ENCODE peak calls at places on chromosomes 3 and 15, in five cellular contexts. H is transverse colon; T is CD8-positive, alpha-beta T cell; J is psoas muscle; X is astrocyte of the spinal cord. P is an unnamed sample.

GRCh38 chr3:118833075-118833474 is 201.6 kb downstream of the IGSF11 start:
- DNase-seq in H (no peak), T (no peak), J (no peak), X (no peak), P (no peak)

GRCh38 chr3:64518950-64519349 is 168.8 kb downstream of the ADAMTS9 start:
- DNase-seq in H (no peak), T (no peak), J (no peak), X (no peak), P (no peak)

GRCh38 chr3:192063570-192063969 is 602.6 kb downstream of the PYDC2 start:
- DNase-seq in H (peak), T (no peak), J (peak), X (peak), P (peak)

GRCh38 chr3:43773273-43774104 is 82.8 kb downstream of the ABHD5 start:
- DNase-seq in H (peak), T (no peak), J (peak), X (no peak), P (no peak)

GRCh38 chr3:12051586-12051985 is 47.4 kb downstream of the SYN2 start:
- DNase-seq in H (no peak), T (no peak), J (no peak), X (no peak), P (no peak)

GRCh38 chr3:64278631-64279030 is 53.4 kb upstream of the PRICKLE2 start:
- DNase-seq in H (no peak), T (no peak), J (no peak), X (peak), P (no peak)

GRCh38 chr15:74317820-74318375 is 49.5 kb downstream of the CYP11A1 start:
- DNase-seq in H (peak), T (no peak), J (peak), X (peak), P (peak)

GRCh38 chr3:38538773-38539353 is 42.7 kb downstream of the EXOG start:
- DNase-seq in H (no peak), T (no peak), J (no peak), X (no peak), P (no peak)

GRCh38 chr15:90751300-90751825 is 34.2 kb downstream of the BLM start:
- DNase-seq in H (no peak), T (no peak), J (no peak), X (no peak), P (no peak)

GRCh38 chr3:157099337-157100078 is 60.4 kb downstream of the CCNL1 start:
- DNase-seq in H (no peak), T (peak), J (no peak), X (no peak), P (no peak)

GRCh38 chr15:80531388-80532184 is 127.4 kb downstream of the ARNT2 start:
- DNase-seq in H (no peak), T (no peak), J (peak), X (no peak), P (no peak)

GRCh38 chr3:49600781-49601180 is 46.5 kb downstream of the BSN start:
- DNase-seq in H (no peak), T (no peak), J (no peak), X (no peak), P (no peak)

GRCh38 chr3:197953881-197954280 is 3.9 kb downstream of the RPL35A start:
- DNase-seq in H (no peak), T (no peak), J (peak), X (peak), P (peak)

GRCh38 chr15:75733761-75734651 is 21.4 kb upstream of the CSPG4 start:
- DNase-seq in H (no peak), T (no peak), J (no peak), X (no peak), P (no peak)

GRCh38 chr3:101117981-101118380 is 124.8 kb upstream of the ABI3BP start:
- DNase-seq in H (no peak), T (no peak), J (no peak), X (no peak), P (no peak)

GRCh38 chr3:158488670-158489069 is 82.3 kb upstream of the MLF1 start:
- DNase-seq in H (no peak), T (no peak), J (no peak), X (no peak), P (no peak)

GRCh38 chr3:31980530-31981205 is 394 bp downstream of the OSBPL10 start:
- DNase-seq in H (peak), T (peak), J (peak), X (peak), P (peak)

GRCh38 chr3:48851407-48851806 is 3.7 kb upstream of the PRKAR2A start:
- DNase-seq in H (no peak), T (no peak), J (no peak), X (peak), P (no peak)

GRCh38 chr3:21562225-21562624 is 188.8 kb downstream of the ZNF385D start:
- DNase-seq in H (no peak), T (no peak), J (no peak), X (peak), P (no peak)

GRCh38 chr3:46904303-46905190 is 27.0 kb downstream of the PTH1R start:
- DNase-seq in H (no peak), T (no peak), J (peak), X (no peak), P (no peak)

GRCh38 chr3:53044371-53045106 is 1.3 kb downstream of the SFMBT1 start:
- DNase-seq in H (peak), T (peak), J (no peak), X (peak), P (peak)

GRCh38 chr3:16467368-16467767 is 46.1 kb downstream of the RFTN1 start:
- DNase-seq in H (no peak), T (no peak), J (no peak), X (no peak), P (no peak)

GRCh38 chr3:138365991-138366759 is 17.8 kb downstream of the MRAS start:
- DNase-seq in H (no peak), T (no peak), J (no peak), X (no peak), P (no peak)

GRCh38 chr3:51581529-51581928 is 43.0 kb downstream of the RAD54L2 start:
- DNase-seq in H (no peak), T (no peak), J (no peak), X (no peak), P (no peak)

GRCh38 chr15:24772709-24773373 is 97.3 kb downstream of the NPAP1 start:
- DNase-seq in H (peak), T (peak), J (peak), X (peak), P (no peak)

GRCh38 chr15:95979286-95979685 is 351.2 kb upstream of the NR2F2 start:
- DNase-seq in H (no peak), T (no peak), J (no peak), X (no peak), P (no peak)

GRCh38 chr3:67901681-67902080 is 247.3 kb upstream of the SUCLG2 start:
- DNase-seq in H (no peak), T (no peak), J (no peak), X (no peak), P (no peak)

GRCh38 chr15:66765478-66766281 is 63.6 kb downstream of the SMAD6 start:
- DNase-seq in H (peak), T (no peak), J (no peak), X (peak), P (peak)

GRCh38 chr3:138186216-138186615 is 885 bp upstream of the ARMC8 start:
- DNase-seq in H (no peak), T (no peak), J (no peak), X (no peak), P (no peak)

GRCh38 chr3:36837089-36837488 is 72.7 kb upstream of the DCLK3 start:
- DNase-seq in H (no peak), T (no peak), J (no peak), X (no peak), P (no peak)

GRCh38 chr3:46271209-46271608 is 28.9 kb downstream of the CCR3 start:
- DNase-seq in H (no peak), T (no peak), J (no peak), X (no peak), P (no peak)

GRCh38 chr15:101017935-101018849 is 99.0 kb downstream of the LRRK1 start:
- DNase-seq in H (peak), T (peak), J (no peak), X (no peak), P (no peak)

GRCh38 chr3:36461588-36461987 is 81.3 kb downstream of the STAC start:
- DNase-seq in H (no peak), T (no peak), J (no peak), X (peak), P (no peak)

GRCh38 chr15:62141200-62141599 is 23.9 kb downstream of the C2CD4B start:
- DNase-seq in H (no peak), T (no peak), J (no peak), X (no peak), P (no peak)

GRCh38 chr3:151400341-151400740 is 15.8 kb upstream of the P2RY12 start:
- DNase-seq in H (no peak), T (no peak), J (no peak), X (no peak), P (no peak)

GRCh38 chr3:46289961-46290360 is 47.7 kb downstream of the CCR3 start:
- DNase-seq in H (no peak), T (no peak), J (no peak), X (no peak), P (no peak)

GRCh38 chr15:78638658-78639314 is 2.2 kb downstream of the CHRNB4 start:
- DNase-seq in H (peak), T (no peak), J (peak), X (peak), P (peak)

GRCh38 chr3:154779571-154779970 is 300.5 kb upstream of the MME start:
- DNase-seq in H (no peak), T (no peak), J (no peak), X (peak), P (peak)

GRCh38 chr3:135992072-135992471 is 26.5 kb downstream of the PPP2R3A start:
- DNase-seq in H (no peak), T (no peak), J (no peak), X (peak), P (peak)

GRCh38 chr15:71091601-71092000 is 23.7 kb upstream of the THSD4 start:
- DNase-seq in H (no peak), T (no peak), J (no peak), X (no peak), P (no peak)
- H3K4me3 ChIP-seq in H (no peak), T (no peak), J (no peak), X (no peak), P (no peak)

GRCh38 chr15:63191895-63192603 is 2.6 kb downstream of the RAB8B start:
- DNase-seq in H (peak), T (peak), J (no peak), X (no peak), P (no peak)

GRCh38 chr15:63189955-63190691 is 717 bp downstream of the RAB8B start:
- DNase-seq in H (no peak), T (no peak), J (no peak), X (no peak), P (no peak)

GRCh38 chr15:63190993-63191392 is 1.6 kb downstream of the RAB8B start:
- DNase-seq in H (no peak), T (no peak), J (no peak), X (no peak), P (no peak)

GRCh38 chr15:63194291-63194681 is 4.9 kb downstream of the RAB8B start:
- DNase-seq in H (no peak), T (no peak), J (no peak), X (no peak), P (no peak)

GRCh38 chr15:63192604-63193206 is 3.3 kb downstream of the RAB8B start:
- DNase-seq in H (no peak), T (no peak), J (no peak), X (no peak), P (no peak)
- H3K4me3 ChIP-seq in H (no peak), T (peak), J (no peak), X (no peak), P (no peak)

GRCh38 chr3:536417-536813 is 339.9 kb downstream of the CHL1 start:
- DNase-seq in H (no peak), T (no peak), J (no peak), X (no peak), P (no peak)
- H3K4me3 ChIP-seq in H (peak), T (no peak), J (peak), X (peak), P (peak)

GRCh38 chr15:57472861-57473260 is 96.6 kb downstream of the CGNL1 start:
- DNase-seq in H (no peak), T (no peak), J (no peak), X (no peak), P (no peak)
- H3K4me3 ChIP-seq in H (no peak), T (no peak), J (no peak), X (no peak), P (no peak)

GRCh38 chr15:40438712-40439111 is 2.0 kb upstream of the BAHD1 start:
- DNase-seq in H (no peak), T (no peak), J (no peak), X (no peak), P (no peak)

GRCh38 chr15:40436892-40437753 is 3.6 kb upstream of the BAHD1 start:
- DNase-seq in H (no peak), T (no peak), J (no peak), X (no peak), P (no peak)

GRCh38 chr15:40437754-40438687 is 2.7 kb upstream of the BAHD1 start:
- DNase-seq in H (no peak), T (no peak), J (no peak), X (no peak), P (no peak)

GRCh38 chr15:40435331-40436089 is 5.2 kb upstream of the BAHD1 start:
- DNase-seq in H (no peak), T (no peak), J (no peak), X (no peak), P (no peak)

DNA sequence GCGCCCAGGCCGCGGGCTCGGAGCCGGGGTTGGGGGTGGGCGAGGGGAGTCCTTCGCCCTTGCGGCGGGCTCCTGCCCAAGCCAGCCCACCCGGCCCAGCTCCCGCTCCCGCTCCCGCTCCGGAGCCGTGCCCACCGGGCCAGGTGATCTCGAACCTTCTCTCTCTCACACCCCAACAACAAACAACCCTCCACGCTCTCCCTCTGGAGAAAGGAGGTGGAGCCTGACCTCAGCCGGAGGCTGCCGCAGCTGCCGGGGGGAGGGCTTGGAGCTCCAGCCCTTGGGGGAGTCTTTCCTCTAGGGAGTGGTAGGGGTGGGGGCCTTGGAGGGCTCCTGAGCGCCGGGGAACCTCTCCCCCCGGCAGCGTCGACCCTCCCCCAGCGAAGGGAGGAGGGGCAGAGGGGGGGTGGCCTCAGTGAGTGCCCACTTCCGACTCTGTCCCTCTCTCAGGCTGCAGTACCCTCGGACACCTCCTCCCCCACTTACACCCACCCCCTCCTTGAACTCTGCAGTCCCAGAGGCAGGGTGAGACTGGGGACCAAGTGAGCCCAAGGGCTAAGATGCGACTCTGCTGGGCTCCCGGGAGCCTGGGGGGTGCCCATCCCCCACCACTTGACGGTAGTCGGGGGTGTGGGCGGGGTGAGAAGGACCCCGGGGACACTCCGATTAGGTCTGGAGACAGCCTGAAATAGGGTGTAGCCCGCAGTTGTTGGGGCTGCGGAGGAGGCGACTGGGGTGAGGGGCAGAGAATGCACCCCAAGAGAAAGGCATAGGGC is 4.4 kb upstream of the BAHD1 start:
- DNase-seq in H (peak), T (no peak), J (no peak), X (no peak), P (no peak)
- H3K4me3 ChIP-seq in H (peak), T (peak), J (peak), X (peak), P (peak)

DNA sequence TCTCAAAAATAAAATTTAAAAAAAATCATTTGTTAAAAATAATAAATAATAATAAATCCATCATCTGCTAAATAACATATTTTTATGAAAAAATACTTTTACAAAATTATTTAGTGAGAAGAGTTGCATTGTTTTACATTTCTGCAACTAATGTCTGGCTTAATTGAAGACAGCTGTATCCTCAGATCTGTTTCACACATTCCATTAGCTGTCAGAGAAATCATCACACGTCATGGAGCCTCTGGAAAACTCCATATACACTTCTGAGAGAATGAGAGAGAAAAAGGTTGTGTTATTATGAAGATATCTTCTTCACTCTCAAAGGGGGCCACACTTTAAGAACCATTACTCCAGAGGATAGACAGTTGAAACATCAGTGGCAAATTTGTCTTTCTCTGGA is 40.8 kb downstream of the CMSS1 start:
- DNase-seq in H (no peak), T (no peak), J (no peak), X (no peak), P (no peak)
- H3K4me3 ChIP-seq in H (no peak), T (no peak), J (no peak), X (no peak), P (no peak)

GRCh38 chr15:39173426-39173825 is 407.5 kb upstream of the THBS1 start:
- DNase-seq in H (no peak), T (no peak), J (no peak), X (no peak), P (no peak)
- H3K4me3 ChIP-seq in H (no peak), T (no peak), J (no peak), X (no peak), P (no peak)

GRCh38 chr3:184339016-184339415 is 1.6 kb downstream of the FAM131A start:
- DNase-seq in H (no peak), T (no peak), J (no peak), X (no peak), P (no peak)
- H3K4me3 ChIP-seq in H (no peak), T (no peak), J (peak), X (peak), P (no peak)

P was measured in MG63.